ENCODE peak calls at places on chromosomes 5 and 9, in four cellular contexts. O, X, B and U are unnamed samples. For H3K4me1, the result is how much of the 10 kb centered on the place peaks cover.

GRCh38 chr5:138979684-138980275 is 104.6 kb upstream of the LRRTM2 start:
- DNase-seq in O (peak), X (no peak), B (no peak), U (no peak)

GRCh38 chr5:140338336-140338735 is 8.1 kb downstream of the HBEGF start:
- DNase-seq in X (no peak), B (no peak), O (no peak), U (no peak)

GRCh38 chr5:141245250-141245717 is at the start of gene PCDHB15:
- DNase-seq in X (no peak), B (peak), O (peak), U (no peak)

GRCh38 chr9:26292943-26293342 is 599.7 kb downstream of the CAAP1 start:
- DNase-seq in X (no peak), O (no peak), B (no peak), U (no peak)

GRCh38 chr5:60196382-60197113 is 303.0 kb upstream of the PDE4D start:
- DNase-seq in B (no peak), X (no peak), O (no peak), U (no peak)

GRCh38 chr5:132424167-132424935 is 54.8 kb downstream of the SLC22A5 start:
- DNase-seq in X (no peak), O (no peak), B (no peak), U (no peak)

GRCh38 chr5:76252437-76252836 is 150.6 kb upstream of the IQGAP2 start:
- DNase-seq in B (no peak), X (no peak), O (no peak), U (no peak)

GRCh38 chr9:126957687-126958053 is 43.1 kb downstream of the RALGPS1 start:
- DNase-seq in X (no peak), O (no peak), B (no peak), U (no peak)

GRCh38 chr5:1272201-1272600 is 22.7 kb downstream of the TERT start:
- DNase-seq in X (no peak), B (no peak), O (no peak), U (no peak)

GRCh38 chr9:136674786-136675349 is 12.2 kb downstream of the EGFL7 start:
- DNase-seq in X (peak), B (peak), O (no peak), U (no peak)

GRCh38 chr5:177025139-177025538 is 2.6 kb downstream of the ZNF346 start:
- DNase-seq in B (no peak), X (no peak), O (no peak), U (no peak)

GRCh38 chr5:142753114-142753764 is 16.9 kb upstream of the ARHGAP26 start:
- DNase-seq in O (no peak), B (no peak), X (peak), U (no peak)

GRCh38 chr5:130955041-130955440 is 210.0 kb downstream of the HINT1 start:
- DNase-seq in B (no peak), O (no peak), X (no peak), U (no peak)

GRCh38 chr5:176418251-176418650 is 1.9 kb upstream of the CLTB start:
- DNase-seq in B (peak), O (no peak), X (no peak), U (no peak)

GRCh38 chr5:139709587-139710369 is 61.6 kb downstream of the CXXC5 start:
- DNase-seq in O (no peak), X (peak), B (no peak), U (no peak)

GRCh38 chr5:3230254-3230653 is 365.4 kb upstream of the IRX1 start:
- DNase-seq in B (no peak), X (no peak), O (no peak), U (no peak)

GRCh38 chr5:30279237-30279636 is 914.2 kb upstream of the CDH6 start:
- DNase-seq in X (no peak), B (no peak), O (no peak), U (no peak)

GRCh38 chr5:144187699-144188294 is 17.1 kb downstream of the KCTD16 start:
- DNase-seq in X (peak), O (peak), B (peak), U (peak)

GRCh38 chr9:2066312-2067273 is 51.4 kb downstream of the SMARCA2 start:
- DNase-seq in B (peak), O (peak), X (no peak), U (no peak)

GRCh38 chr5:175814676-175815075 is 56.7 kb upstream of the CPLX2 start:
- DNase-seq in B (no peak), O (no peak), X (no peak), U (no peak)

GRCh38 chr9:35967042-35967441 is 9.1 kb upstream of the OR2S2 start:
- DNase-seq in O (no peak), X (no peak), B (no peak), U (no peak)
- H3K27ac ChIP-seq in O (no peak), X (no peak), B (no peak), U (no peak)

GRCh38 chr5:79076819-79077218 is 7.3 kb downstream of the BHMT2 start:
- DNase-seq in X (no peak), B (no peak), O (no peak), U (no peak)

GRCh38 chr5:79077680-79078365 is 8.3 kb downstream of the BHMT2 start:
- DNase-seq in B (no peak), X (no peak), O (no peak), U (no peak)

GRCh38 chr5:79074641-79075040 is 5.1 kb downstream of the BHMT2 start:
- DNase-seq in X (no peak), O (no peak), B (peak), U (no peak)

GRCh38 chr5:79080804-79081203 is 11.2 kb downstream of the BHMT2 start:
- DNase-seq in O (no peak), B (peak), X (no peak), U (no peak)

DNA sequence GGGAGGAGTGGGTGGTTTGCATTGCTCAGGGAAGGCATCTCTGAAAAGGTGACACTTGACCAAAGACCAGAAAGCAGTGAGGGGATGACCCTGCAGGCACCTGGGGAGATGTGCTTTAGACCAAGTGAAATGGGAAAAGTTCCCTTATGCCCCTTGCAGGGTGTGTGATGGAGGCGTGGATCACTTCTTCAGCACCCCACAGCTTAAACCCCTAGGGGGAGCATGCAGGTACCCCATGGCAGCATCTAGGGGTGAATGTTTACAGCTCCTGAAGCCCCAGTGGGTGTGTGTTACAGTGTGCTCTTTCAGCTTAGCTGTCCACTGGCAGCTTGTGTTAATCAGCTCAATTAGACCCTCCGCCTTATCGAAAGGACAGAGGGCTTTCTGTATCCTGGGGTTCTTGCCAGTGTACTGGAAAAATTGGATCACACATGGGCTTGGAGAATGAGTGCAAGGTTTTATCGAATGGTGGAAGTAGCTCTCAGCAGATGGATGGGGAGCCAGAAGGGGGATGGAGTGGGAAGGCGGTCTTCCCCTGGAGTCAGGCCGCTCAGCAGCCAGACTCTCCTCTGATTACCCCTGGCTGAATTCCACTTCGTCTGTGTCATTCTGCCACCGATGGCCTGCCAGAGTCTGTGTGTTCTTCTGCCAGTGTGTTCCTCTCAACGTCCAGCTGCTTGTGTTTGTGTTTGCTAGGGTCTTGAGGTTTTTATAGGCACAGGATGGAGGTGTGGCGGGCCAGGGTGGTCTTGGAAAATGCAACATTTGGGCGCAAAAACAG is 6.3 kb downstream of the BHMT2 start:
- DNase-seq in X (no peak), B (no peak), O (no peak), U (no peak)
- H3K4me3 ChIP-seq in X (no peak), B (no peak), O (no peak), U (no peak)

GRCh38 chr5:111854196-111854595 is 97.2 kb upstream of the NREP start:
- DNase-seq in X (no peak), B (no peak), O (no peak), U (no peak)
- H3K4me1 ChIP-seq in X (under half), B (under half), O (under half), U (under half)

GRCh38 chr9:99354104-99354503 is 132.0 kb downstream of the SEC61B start:
- DNase-seq in O (no peak), B (no peak), X (no peak), U (no peak)

GRCh38 chr9:99357575-99357974 is 135.5 kb downstream of the SEC61B start:
- DNase-seq in O (no peak), B (no peak), X (no peak), U (no peak)

GRCh38 chr9:99359336-99359735 is 137.3 kb downstream of the SEC61B start:
- DNase-seq in O (no peak), X (no peak), B (no peak), U (no peak)

GRCh38 chr9:99358668-99359067 is 136.6 kb downstream of the SEC61B start:
- DNase-seq in O (no peak), B (no peak), X (no peak), U (no peak)

DNA sequence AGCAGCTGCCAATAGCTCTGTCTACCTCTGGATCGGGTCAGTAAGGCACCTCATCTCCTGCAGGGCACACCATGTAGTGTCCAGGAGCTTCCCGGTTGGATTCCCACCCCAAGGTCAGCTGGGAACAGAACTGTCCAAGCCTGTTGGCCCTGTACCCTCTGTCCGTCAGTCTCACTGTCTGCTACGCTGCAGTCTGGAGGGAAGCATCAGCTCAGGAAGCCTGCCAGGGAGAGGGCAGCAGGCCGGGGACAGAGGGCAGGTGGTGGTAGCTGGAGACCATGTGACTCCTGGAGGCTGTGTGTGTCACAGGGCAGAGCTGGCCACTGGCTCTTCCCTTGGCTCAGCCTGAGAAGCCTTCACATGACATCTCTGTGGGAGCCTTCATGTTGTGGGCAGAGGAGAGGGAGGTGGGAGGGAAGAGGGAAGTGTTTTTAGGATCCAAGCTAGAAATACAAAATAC is 134.5 kb downstream of the SEC61B start:
- DNase-seq in O (no peak), X (no peak), B (no peak), U (no peak)
- H3K27ac ChIP-seq in O (no peak), X (peak), B (no peak), U (no peak)

GRCh38 chr9:88798476-88798875 is 192.8 kb upstream of the S1PR3 start:
- DNase-seq in O (no peak), X (no peak), B (no peak), U (no peak)
- H3K4me3 ChIP-seq in O (no peak), X (no peak), B (no peak), U (no peak)

DNA sequence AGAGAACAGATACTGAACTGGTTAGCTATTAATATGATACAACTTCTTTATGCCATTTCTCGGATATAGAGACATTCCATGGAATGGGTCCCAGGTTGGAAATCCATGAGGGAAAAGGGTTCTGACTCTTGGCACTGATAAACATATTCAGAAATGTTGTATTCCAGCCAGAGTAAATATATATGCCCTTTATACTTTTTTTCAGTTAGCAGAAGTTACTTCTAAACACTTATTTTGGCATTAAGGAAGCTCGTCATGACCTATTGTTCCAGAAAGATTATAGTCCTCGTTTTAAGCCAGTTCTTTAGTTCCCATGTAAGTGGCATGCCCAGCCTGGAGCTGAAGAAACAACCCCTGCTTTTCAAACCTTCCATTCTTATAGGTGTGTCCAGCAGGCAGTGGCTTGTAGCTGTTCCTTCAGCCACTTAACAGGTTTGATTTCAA is 181.6 kb downstream of the CD180 start:
- DNase-seq in X (no peak), B (no peak), O (no peak), U (no peak)
- H3K4me1 ChIP-seq in X (under half), B (under half), O (under half), U (under half)

GRCh38 chr5:136776022-136776927 is 410.9 kb upstream of the TRPC7 start:
- DNase-seq in O (no peak), X (no peak), B (no peak), U (no peak)

GRCh38 chr5:136780518-136780917 is 415.2 kb upstream of the TRPC7 start:
- DNase-seq in O (no peak), X (no peak), B (no peak), U (no peak)

GRCh38 chr5:136781464-136781863 is 416.1 kb upstream of the TRPC7 start:
- DNase-seq in O (no peak), X (no peak), B (no peak), U (no peak)
- H3K27ac ChIP-seq in O (no peak), X (no peak), B (no peak), U (no peak)

DNA sequence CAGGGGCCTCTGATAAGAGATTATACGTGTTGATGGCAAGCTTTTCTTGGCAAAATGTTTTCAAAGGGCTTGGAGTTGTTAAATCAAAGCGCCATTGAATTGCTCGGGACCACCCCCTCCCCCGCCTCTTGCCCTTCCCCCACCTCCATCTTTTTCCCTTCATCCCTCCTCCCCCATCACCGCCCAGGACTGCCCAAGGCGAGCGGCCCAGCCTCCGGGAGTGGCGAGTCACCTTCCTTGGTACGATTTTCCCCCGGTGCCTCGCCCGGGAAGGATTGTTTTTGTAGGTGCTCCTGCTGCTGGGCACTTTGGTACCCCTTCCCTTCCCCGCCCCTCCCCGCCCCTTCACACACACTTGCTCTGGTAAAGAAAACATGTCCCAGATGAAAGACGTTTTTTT is 61.2 kb downstream of the TMEM174 start:
- DNase-seq in X (no peak), O (no peak), B (no peak), U (no peak)
- H3K4me3 ChIP-seq in X (peak), O (no peak), B (no peak), U (peak)